ENCODE peak calls at places on chromosomes 6 and 20, in seven cellular contexts. D is mesothelial cell of epicardium; U is neuronal stem cell; I is amniotic stem cell; K is body of pancreas; W is stimulated activated CD8-positive, alpha-beta memory T cell treated with anti-CD3 and anti-CD28 coated beads, Interleukin-2, amount 100 ng/mL, for 1 hour; F is CD4-positive, alpha-beta memory T cell. L is an unnamed sample.

GRCh38 chr6:48986803-48987202 is 476.2 kb downstream of the MMUT start:
- DNase-seq in D (no peak), U (no peak), F (no peak), I (no peak), K (no peak), W (no peak), L (no peak)

GRCh38 chr20:35660122-35660937 is 4.4 kb downstream of the CPNE1 start:
- DNase-seq in W (no peak), D (no peak), F (no peak), U (no peak), K (no peak), I (no peak), L (no peak)

GRCh38 chr20:52959125-52959524 is 13.0 kb upstream of the TSHZ2 start:
- DNase-seq in D (no peak), I (no peak), W (no peak), F (no peak), K (no peak), U (no peak), L (no peak)

GRCh38 chr6:25312703-25313102 is 33.5 kb downstream of the CARMIL1 start:
- DNase-seq in I (peak), K (no peak), W (no peak), U (no peak), D (no peak), F (no peak), L (peak)

GRCh38 chr6:30781697-30782424 is 37.5 kb upstream of the IER3 start:
- DNase-seq in U (no peak), D (peak), F (no peak), I (peak), K (peak), W (no peak), L (peak)

GRCh38 chr20:50563133-50563944 is 53.2 kb downstream of the PTPN1 start:
- DNase-seq in K (no peak), F (no peak), I (no peak), U (no peak), W (no peak), D (no peak), L (no peak)

GRCh38 chr6:20943922-20944321 is 409.7 kb downstream of the CDKAL1 start:
- DNase-seq in W (no peak), K (no peak), D (no peak), I (no peak), F (no peak), U (no peak), L (no peak)

GRCh38 chr6:43803783-43804549 is 34.0 kb downstream of the VEGFA start:
- DNase-seq in W (no peak), K (peak), U (no peak), F (no peak), I (no peak), D (no peak), L (peak)

GRCh38 chr20:52104546-52105044 is 87.0 kb downstream of the ZFP64 start:
- DNase-seq in F (no peak), K (no peak), D (peak), W (no peak), I (no peak), U (peak), L (peak)

GRCh38 chr6:81126150-81126549 is 626.3 kb downstream of the TENT5A start:
- DNase-seq in F (no peak), I (no peak), D (no peak), U (no peak), W (no peak), K (no peak), L (peak)

GRCh38 chr6:45691426-45691825 is 313.7 kb upstream of the SUPT3H start:
- DNase-seq in U (no peak), I (no peak), W (no peak), K (no peak), F (no peak), D (no peak), L (no peak)

GRCh38 chr6:50720623-50721022 is 7.3 kb downstream of the TFAP2D start:
- DNase-seq in W (no peak), I (no peak), U (no peak), F (no peak), K (no peak), D (peak), L (peak)

GRCh38 chr6:705047-705446 is 12.1 kb upstream of the EXOC2 start:
- DNase-seq in D (no peak), U (no peak), K (no peak), F (no peak), I (no peak), W (no peak), L (no peak)

GRCh38 chr6:52369234-52369633 is 7.3 kb downstream of the PAQR8 start:
- DNase-seq in F (no peak), U (no peak), K (no peak), W (no peak), I (no peak), D (no peak), L (no peak)

GRCh38 chr6:88804701-88805100 is 158.7 kb downstream of the RNGTT start:
- DNase-seq in I (peak), F (no peak), D (no peak), W (no peak), K (no peak), U (no peak), L (peak)

GRCh38 chr6:144731229-144731628 is 446.1 kb downstream of the UTRN start:
- DNase-seq in W (no peak), F (no peak), D (no peak), K (no peak), U (no peak), I (no peak), L (no peak)

GRCh38 chr20:21520702-21521595 is 7.1 kb upstream of the NKX2-2 start:
- DNase-seq in W (no peak), D (no peak), K (no peak), F (no peak), U (no peak), I (no peak), L (no peak)

GRCh38 chr20:17835240-17835940 is 133.2 kb downstream of the SNX5 start:
- DNase-seq in W (no peak), I (peak), K (peak), D (no peak), F (no peak), U (no peak), L (peak)

GRCh38 chr6:106254636-106255035 is 70.9 kb downstream of the ATG5 start:
- DNase-seq in U (no peak), W (no peak), I (no peak), K (no peak), D (no peak), F (no peak), L (peak)

GRCh38 chr20:38883081-38883980 is 42.9 kb upstream of the FAM83D start:
- DNase-seq in U (no peak), F (no peak), D (no peak), I (no peak), K (no peak), W (no peak), L (no peak)

GRCh38 chr6:112330071-112330876 is 16.9 kb upstream of the RFPL4B start:
- DNase-seq in F (no peak), W (no peak), U (no peak), I (no peak), D (no peak), K (no peak), L (peak)

GRCh38 chr6:30074331-30075093 is 1.1 kb downstream of the RNF39 start:
- DNase-seq in I (no peak), W (no peak), U (no peak), D (no peak), K (no peak), F (no peak), L (peak)

GRCh38 chr20:47113362-47114118 is 218.9 kb downstream of the EYA2 start:
- DNase-seq in U (no peak), F (no peak), K (no peak), I (no peak), W (no peak), D (no peak), L (peak)

GRCh38 chr6:116011520-116011919 is 49.2 kb downstream of the FRK start:
- DNase-seq in D (no peak), K (no peak), W (no peak), U (no peak), F (no peak), I (no peak), L (no peak)

GRCh38 chr6:159234102-159234553 is 64.9 kb downstream of the FNDC1 start:
- DNase-seq in K (no peak), D (no peak), I (no peak), U (no peak), F (no peak), W (no peak), L (no peak)

GRCh38 chr20:25310268-25310920 is 62.5 kb downstream of the PYGB start:
- DNase-seq in W (no peak), U (no peak), D (no peak), F (peak), I (no peak), K (no peak), L (peak)

GRCh38 chr20:49631074-49631716 is 63.3 kb upstream of the PTGIS start:
- DNase-seq in I (no peak), W (no peak), F (no peak), K (no peak), D (no peak), U (no peak), L (no peak)

GRCh38 chr6:148440877-148441453 is 98.3 kb downstream of the SASH1 start:
- DNase-seq in I (peak), U (no peak), W (no peak), D (peak), K (peak), F (no peak), L (peak)

L was measured in adipocyte.